ENCODE peak calls at places on chromosomes 5 and 9, in four cellular contexts. One of them, this sample, is unnamed.

GRCh38 chr5:540215-541147 is 16.2 kb upstream of the SLC9A3 start:
- DNase-seq in HepG2: no peak
- DNase-seq in H1: no peak
- DNase-seq in GM12878: no peak
- DNase-seq in this sample: no peak

GRCh38 chr9:71758785-71759184 is 9.5 kb downstream of the CEMIP2 start:
- DNase-seq in GM12878: no peak
- DNase-seq in HepG2: peak
- DNase-seq in H1: no peak
- DNase-seq in this sample: peak

GRCh38 chr9:36346578-36346977 is 53.5 kb downstream of the RNF38 start:
- DNase-seq in HepG2: no peak
- DNase-seq in H1: no peak
- DNase-seq in GM12878: no peak
- DNase-seq in this sample: no peak

GRCh38 chr9:121353246-121353975 is 16.6 kb downstream of the STOM start:
- DNase-seq in H1: no peak
- DNase-seq in HepG2: no peak
- DNase-seq in GM12878: peak
- DNase-seq in this sample: no peak

GRCh38 chr9:120663380-120663779 is 50.9 kb downstream of the MEGF9 start:
- DNase-seq in H1: no peak
- DNase-seq in GM12878: no peak
- DNase-seq in HepG2: no peak
- DNase-seq in this sample: no peak

GRCh38 chr5:150345716-150346115 is 11.8 kb upstream of the TCOF1 start:
- DNase-seq in HepG2: no peak
- DNase-seq in H1: no peak
- DNase-seq in GM12878: no peak
- DNase-seq in this sample: no peak

GRCh38 chr9:120583958-120584369 is 4.0 kb upstream of the CDK5RAP2 start:
- DNase-seq in GM12878: peak
- DNase-seq in H1: no peak
- DNase-seq in HepG2: peak
- DNase-seq in this sample: peak

GRCh38 chr5:150402901-150403342 is 9.8 kb downstream of the CD74 start:
- DNase-seq in GM12878: no peak
- DNase-seq in H1: no peak
- DNase-seq in HepG2: no peak
- DNase-seq in this sample: no peak

GRCh38 chr9:126695186-126696090 is 81.7 kb downstream of the LMX1B start:
- DNase-seq in H1: no peak
- DNase-seq in HepG2: no peak
- DNase-seq in GM12878: no peak
- DNase-seq in this sample: no peak

GRCh38 chr5:14165375-14166091 is 22.4 kb downstream of the TRIO start:
- DNase-seq in GM12878: no peak
- DNase-seq in H1: no peak
- DNase-seq in HepG2: peak
- DNase-seq in this sample: no peak

GRCh38 chr5:72241346-72242003 is 78.6 kb downstream of the MRPS27 start:
- DNase-seq in HepG2: peak
- DNase-seq in H1: no peak
- DNase-seq in GM12878: no peak
- DNase-seq in this sample: no peak

GRCh38 chr5:3654515-3654914 is 58.9 kb downstream of the IRX1 start:
- DNase-seq in HepG2: no peak
- DNase-seq in GM12878: no peak
- DNase-seq in H1: no peak
- DNase-seq in this sample: no peak

GRCh38 chr5:115262066-115262404 is 642 bp downstream of the PGGT1B start:
- DNase-seq in GM12878: peak
- DNase-seq in HepG2: peak
- DNase-seq in H1: no peak
- DNase-seq in this sample: peak

GRCh38 chr5:159844267-159844666 is 72.0 kb upstream of the ADRA1B start:
- DNase-seq in GM12878: no peak
- DNase-seq in HepG2: no peak
- DNase-seq in H1: no peak
- DNase-seq in this sample: no peak

GRCh38 chr9:130043654-130044623 is 950 bp upstream of the FNBP1 start:
- DNase-seq in HepG2: peak
- DNase-seq in H1: no peak
- DNase-seq in GM12878: no peak
- DNase-seq in this sample: peak

GRCh38 chr5:75890546-75890945 is 173.3 kb upstream of the POC5 start:
- DNase-seq in GM12878: no peak
- DNase-seq in H1: no peak
- DNase-seq in HepG2: no peak
- DNase-seq in this sample: no peak

GRCh38 chr9:96856363-96857286 is 2.3 kb upstream of the ZNF782 start:
- DNase-seq in HepG2: peak
- DNase-seq in GM12878: peak
- DNase-seq in H1: peak
- DNase-seq in this sample: peak

GRCh38 chr5:180156141-180156540 is 52.9 kb downstream of the RASGEF1C start:
- DNase-seq in HepG2: no peak
- DNase-seq in H1: peak
- DNase-seq in GM12878: no peak
- DNase-seq in this sample: no peak

GRCh38 chr9:78035369-78035993 is 3.9 kb upstream of the GNAQ start:
- DNase-seq in H1: no peak
- DNase-seq in HepG2: peak
- DNase-seq in GM12878: peak
- DNase-seq in this sample: peak

GRCh38 chr9:89999534-90000370 is 394.9 kb downstream of the GADD45G start:
- DNase-seq in H1: no peak
- DNase-seq in GM12878: peak
- DNase-seq in HepG2: peak
- DNase-seq in this sample: no peak

GRCh38 chr9:91723420-91724067 is 226.5 kb downstream of the ROR2 start:
- DNase-seq in GM12878: no peak
- DNase-seq in H1: no peak
- DNase-seq in HepG2: no peak
- DNase-seq in this sample: no peak

GRCh38 chr9:101848485-101848919 is 110.1 kb upstream of the GRIN3A start:
- DNase-seq in H1: no peak
- DNase-seq in HepG2: no peak
- DNase-seq in GM12878: no peak
- DNase-seq in this sample: peak

GRCh38 chr5:103232393-103232999 is 26.1 kb upstream of the MACIR start:
- DNase-seq in GM12878: no peak
- DNase-seq in H1: no peak
- DNase-seq in HepG2: peak
- DNase-seq in this sample: peak

GRCh38 chr9:18255158-18255629 is 218.8 kb upstream of the ADAMTSL1 start:
- DNase-seq in H1: peak
- DNase-seq in GM12878: peak
- DNase-seq in HepG2: peak
- DNase-seq in this sample: peak

GRCh38 chr9:734831-735511 is 106.5 kb upstream of the DMRT1 start:
- DNase-seq in GM12878: no peak
- DNase-seq in HepG2: peak
- DNase-seq in H1: no peak
- DNase-seq in this sample: no peak

GRCh38 chr5:139912804-139913203 is 117.2 kb downstream of the PSD2 start:
- DNase-seq in HepG2: no peak
- DNase-seq in H1: no peak
- DNase-seq in GM12878: no peak
- DNase-seq in this sample: no peak

GRCh38 chr9:106284300-106284699 is 578.7 kb upstream of the ZNF462 start:
- DNase-seq in HepG2: no peak
- DNase-seq in GM12878: no peak
- DNase-seq in H1: no peak
- DNase-seq in this sample: no peak

GRCh38 chr5:136132087-136132486 is 558 bp upstream of the SMAD5 start:
- DNase-seq in H1: no peak
- DNase-seq in GM12878: no peak
- DNase-seq in HepG2: peak
- DNase-seq in this sample: peak

GRCh38 chr5:55003432-55004065 is 18.2 kb upstream of the ESM1 start:
- DNase-seq in GM12878: no peak
- DNase-seq in HepG2: no peak
- DNase-seq in H1: no peak
- DNase-seq in this sample: no peak

GRCh38 chr5:14665110-14665822 is 748 bp downstream of the OTULIN start:
- DNase-seq in GM12878: no peak
- DNase-seq in H1: no peak
- DNase-seq in HepG2: peak
- DNase-seq in this sample: no peak

GRCh38 chr5:4185127-4185526 is 589.5 kb downstream of the IRX1 start:
- DNase-seq in GM12878: no peak
- DNase-seq in HepG2: no peak
- DNase-seq in H1: no peak
- DNase-seq in this sample: no peak

GRCh38 chr5:7078901-7079300 is 317.0 kb upstream of the ADCY2 start:
- DNase-seq in GM12878: no peak
- DNase-seq in HepG2: no peak
- DNase-seq in H1: peak
- DNase-seq in this sample: no peak

GRCh38 chr5:8061140-8061469 is 192.2 kb downstream of the MTRR start:
- DNase-seq in GM12878: no peak
- DNase-seq in H1: no peak
- DNase-seq in HepG2: no peak
- DNase-seq in this sample: no peak

GRCh38 chr5:159911349-159911748 is 4.9 kb upstream of the ADRA1B start:
- DNase-seq in GM12878: no peak
- DNase-seq in H1: no peak
- DNase-seq in HepG2: no peak
- DNase-seq in this sample: no peak

GRCh38 chr9:134495881-134496412 is 145.7 kb upstream of the COL5A1 start:
- DNase-seq in HepG2: no peak
- DNase-seq in GM12878: no peak
- DNase-seq in H1: no peak
- DNase-seq in this sample: no peak

GRCh38 chr5:61784337-61784736 is 452.3 kb downstream of the ZSWIM6 start:
- DNase-seq in H1: no peak
- DNase-seq in HepG2: no peak
- DNase-seq in GM12878: no peak
- DNase-seq in this sample: no peak

DNA sequence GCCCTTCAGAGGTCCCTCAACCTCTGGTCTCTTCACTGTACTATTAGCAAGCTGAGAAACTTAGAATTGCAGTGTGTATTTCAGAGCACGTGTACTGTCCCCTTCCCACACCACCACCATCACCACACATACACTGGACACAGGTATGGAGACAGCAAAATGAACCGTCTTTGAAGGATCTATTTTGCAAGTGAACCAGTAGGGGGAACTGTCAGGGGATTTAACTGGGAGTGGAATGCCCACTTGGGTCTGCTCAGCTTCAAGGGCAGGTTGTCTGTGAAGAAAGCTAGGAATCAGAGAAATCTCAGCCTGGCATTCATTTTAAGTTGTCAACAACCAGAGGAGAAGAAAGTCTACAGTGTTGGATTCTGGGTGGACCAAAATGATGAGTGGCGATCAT is 147.0 kb downstream of the DCP2 start:
- DNase-seq in H1: no peak
- DNase-seq in GM12878: no peak
- DNase-seq in HepG2: peak
- DNase-seq in this sample: peak
- TF ChIP-seq CBX5 in H1: no peak
- TF ChIP-seq CBX5 in GM12878: no peak
- TF ChIP-seq CBX5 in HepG2: no peak
- TF ChIP-seq CBX5 in this sample: no peak

GRCh38 chr5:44833249-44833648 is 24.5 kb downstream of the MRPS30 start:
- DNase-seq in H1: no peak
- DNase-seq in GM12878: no peak
- DNase-seq in HepG2: no peak
- DNase-seq in this sample: no peak

GRCh38 chr5:44830951-44831350 is 22.2 kb downstream of the MRPS30 start:
- DNase-seq in H1: no peak
- DNase-seq in HepG2: no peak
- DNase-seq in GM12878: no peak
- DNase-seq in this sample: no peak

GRCh38 chr5:44839018-44839681 is 30.4 kb downstream of the MRPS30 start:
- DNase-seq in H1: no peak
- DNase-seq in HepG2: no peak
- DNase-seq in GM12878: no peak
- DNase-seq in this sample: no peak

DNA sequence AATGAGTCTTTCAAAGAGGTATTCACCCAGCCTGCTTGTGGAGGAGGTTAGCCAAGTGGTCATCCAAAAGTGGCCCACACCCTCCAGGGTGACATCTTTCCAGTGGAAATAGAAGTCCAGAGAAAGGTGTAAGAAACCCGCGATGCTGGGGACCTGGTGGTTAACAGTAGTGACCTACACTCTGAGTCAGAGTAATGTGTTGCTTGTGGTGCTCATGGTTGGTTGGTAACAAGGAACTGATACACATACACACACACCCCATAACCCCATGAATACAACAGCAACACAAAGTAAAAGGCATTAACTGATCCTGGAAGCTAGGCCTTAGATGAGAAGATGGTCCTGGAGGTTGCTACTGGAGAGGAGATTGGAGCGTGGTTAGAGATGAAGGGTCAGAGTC is 26.9 kb downstream of the MRPS30 start:
- DNase-seq in H1: no peak
- DNase-seq in GM12878: no peak
- DNase-seq in HepG2: no peak
- DNase-seq in this sample: no peak
- TF ChIP-seq CBX5 in H1: no peak
- TF ChIP-seq CBX5 in GM12878: no peak
- TF ChIP-seq CBX5 in HepG2: no peak
- TF ChIP-seq CBX5 in this sample: no peak

DNA sequence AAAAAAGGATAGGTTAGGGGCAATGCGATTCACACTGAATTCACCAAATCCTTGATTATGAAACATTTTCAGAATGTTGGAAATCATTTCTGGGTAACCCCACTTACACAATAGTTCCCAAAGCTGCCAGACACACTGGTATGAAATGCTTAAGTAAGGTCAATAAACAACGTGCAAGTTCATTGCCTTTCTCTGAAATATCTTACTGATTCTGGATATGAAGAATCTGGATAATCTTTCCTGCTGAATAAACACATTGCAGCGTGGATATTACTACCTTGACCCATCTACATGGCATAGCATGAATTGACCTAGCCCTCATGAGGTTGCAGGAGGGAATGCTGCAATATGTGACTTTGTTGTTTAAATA is 121.1 kb downstream of the NREP start:
- DNase-seq in HepG2: no peak
- DNase-seq in H1: no peak
- DNase-seq in GM12878: no peak
- DNase-seq in this sample: no peak
- TF ChIP-seq CBX5 in HepG2: no peak
- TF ChIP-seq CBX5 in H1: no peak
- TF ChIP-seq CBX5 in GM12878: no peak
- TF ChIP-seq CBX5 in this sample: no peak

DNA sequence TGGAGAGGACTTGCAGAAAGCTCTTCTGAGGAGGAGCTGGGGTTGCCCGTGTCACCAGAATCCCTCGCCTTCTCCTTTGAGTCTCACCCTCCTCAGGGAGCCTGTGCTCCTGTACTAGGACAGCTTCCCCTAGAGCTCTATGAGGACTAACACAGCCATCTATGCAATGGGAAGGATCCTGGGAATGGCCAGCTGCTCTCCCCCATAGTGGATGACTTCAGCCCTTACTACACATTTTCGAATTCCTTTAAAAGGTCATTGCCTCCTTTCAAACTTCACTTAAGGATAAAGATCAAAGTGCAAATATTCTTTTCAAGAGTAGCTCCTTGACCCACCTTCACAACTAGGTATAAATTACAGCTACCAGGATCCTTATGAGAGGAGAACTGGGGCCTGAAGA is 55.1 kb downstream of the PRDM6 start:
- DNase-seq in H1: no peak
- DNase-seq in GM12878: no peak
- DNase-seq in HepG2: no peak
- DNase-seq in this sample: no peak
- TF ChIP-seq CBX5 in H1: no peak
- TF ChIP-seq CBX5 in GM12878: no peak
- TF ChIP-seq CBX5 in HepG2: no peak
- TF ChIP-seq CBX5 in this sample: no peak

This sample was measured in K562.